ENCODE peak calls at places on chromosomes 7 and 10, in eight cellular contexts. M, G, J, R, B, X, A and Q are unnamed samples.
A peak's percentile ranks its signal among the peaks of the same experiment; 100 is the strongest.

GRCh38 chr7:116229359-116229758 is 19.0 kb downstream of the TES start:
- DNase-seq in X (no peak), A (peak; percentile 48), G (no peak), R (no peak), B (no peak), J (no peak), M (no peak), Q (no peak)

GRCh38 chr7:106966121-106966520 is 78.4 kb upstream of the PRKAR2B start:
- DNase-seq in B (no peak), G (no peak), J (no peak), A (no peak), R (no peak), X (no peak), M (no peak), Q (no peak)

GRCh38 chr10:48485711-48486110 is 119.2 kb downstream of the ARHGAP22 start:
- DNase-seq in R (no peak), M (no peak), J (no peak), A (no peak), B (no peak), G (no peak), X (no peak), Q (no peak)

GRCh38 chr7:15158141-15158810 is 255.7 kb upstream of the DGKB start:
- DNase-seq in J (no peak), R (no peak), X (no peak), M (no peak), B (no peak), G (no peak), A (no peak), Q (no peak)

GRCh38 chr10:77034795-77035194 is 602.8 kb downstream of the KCNMA1 start:
- DNase-seq in R (no peak), G (no peak), B (no peak), J (no peak), M (no peak), X (no peak), A (no peak), Q (no peak)

GRCh38 chr7:26616235-26616634 is 248.2 kb downstream of the SKAP2 start:
- DNase-seq in G (no peak), A (no peak), M (no peak), B (no peak), X (peak; percentile 55), J (no peak), R (no peak), Q (no peak)

GRCh38 chr10:114311023-114311422 is 72.0 kb downstream of the VWA2 start:
- DNase-seq in X (no peak), B (no peak), R (no peak), A (no peak), G (no peak), J (no peak), M (no peak), Q (no peak)

GRCh38 chr10:11425288-11425595 is 186.2 kb downstream of the USP6NL start:
- DNase-seq in R (no peak), J (no peak), A (no peak), G (no peak), M (no peak), B (no peak), X (no peak), Q (peak; percentile 38)

GRCh38 chr7:72544486-72544885 is 132.3 kb upstream of the CALN1 start:
- DNase-seq in A (no peak), M (no peak), G (no peak), B (no peak), X (no peak), R (no peak), J (no peak), Q (no peak)

GRCh38 chr10:81838950-81839349 is 36.0 kb upstream of the NRG3 start:
- DNase-seq in B (no peak), M (no peak), R (no peak), J (peak; percentile 12), A (no peak), X (no peak), G (no peak), Q (peak; percentile 14)

GRCh38 chr7:141490474-141490873 is 60.7 kb upstream of the AGK start:
- DNase-seq in R (no peak), G (no peak), X (no peak), B (no peak), M (no peak), A (no peak), J (no peak), Q (no peak)

GRCh38 chr10:97320480-97321031 is 1.5 kb downstream of the FRAT1 start:
- DNase-seq in G (no peak), X (no peak), M (peak; percentile 29), A (no peak), R (peak; percentile 32), J (no peak), B (no peak), Q (no peak)

GRCh38 chr7:37176079-37176478 is 272.6 kb downstream of the ELMO1 start:
- DNase-seq in X (no peak), M (no peak), A (no peak), R (no peak), G (no peak), B (no peak), J (no peak), Q (no peak)

GRCh38 chr7:127066974-127067373 is 185.8 kb downstream of the GRM8 start:
- DNase-seq in J (peak; percentile 40), X (peak; percentile 3), B (no peak), G (peak; percentile 5), M (no peak), R (peak; percentile 11), A (peak; percentile 14), Q (no peak)

GRCh38 chr10:88271736-88272135 is 311.4 kb downstream of the RNLS start:
- DNase-seq in X (peak; percentile 21), A (no peak), B (no peak), J (no peak), G (peak; percentile 69), M (no peak), R (no peak), Q (peak; percentile 57)

GRCh38 chr10:78310481-78311080 is 276.9 kb downstream of the RPS24 start:
- DNase-seq in X (no peak), A (no peak), R (no peak), G (no peak), M (no peak), J (no peak), B (no peak), Q (no peak)

GRCh38 chr10:62036186-62037081 is 134.9 kb downstream of the ARID5B start:
- DNase-seq in X (no peak), R (no peak), G (no peak), A (no peak), M (no peak), B (no peak), J (no peak), Q (peak; percentile 37)

GRCh38 chr10:69160809-69161225 is 19.2 kb upstream of the SUPV3L1 start:
- DNase-seq in G (no peak), A (no peak), R (no peak), J (no peak), X (peak; percentile 38), M (no peak), B (no peak), Q (peak; percentile 10)

GRCh38 chr7:25559581-25560367 is 331.5 kb upstream of the NPVF start:
- DNase-seq in B (no peak), A (no peak), M (no peak), J (no peak), G (no peak), X (no peak), R (no peak), Q (no peak)

GRCh38 chr10:59361659-59362183 is 628 bp downstream of the FAM13C start:
- DNase-seq in M (no peak), X (peak; percentile 21), G (no peak), A (no peak), R (no peak), J (peak; percentile 26), B (no peak), Q (peak; percentile 27)

GRCh38 chr10:106608101-106608500 is 556.4 kb downstream of the SORCS1 start:
- DNase-seq in B (no peak), G (no peak), M (no peak), R (no peak), A (no peak), J (no peak), X (no peak), Q (no peak)

GRCh38 chr7:836429-836828 is 4.2 kb downstream of the SUN1 start:
- DNase-seq in M (no peak), X (peak; percentile 53), A (no peak), R (peak; percentile 40), G (peak; percentile 83), B (no peak), J (peak; percentile 67), Q (peak; percentile 65)

GRCh38 chr7:128021361-128021760 is 9.9 kb downstream of the LRRC4 start:
- DNase-seq in B (no peak), J (peak; percentile 37), R (no peak), X (peak; percentile 73), M (no peak), G (no peak), A (no peak), Q (no peak)

GRCh38 chr10:89670926-89671325 is 25.9 kb upstream of the PANK1 start:
- DNase-seq in X (no peak), M (no peak), R (no peak), B (no peak), J (no peak), A (no peak), G (no peak), Q (no peak)

GRCh38 chr7:45157653-45158401 is at the start of gene RAMP3:
- DNase-seq in X (no peak), M (no peak), A (no peak), R (no peak), J (no peak), B (no peak), G (no peak), Q (no peak)

GRCh38 chr7:91565499-91566331 is 301.5 kb downstream of the FZD1 start:
- DNase-seq in B (no peak), X (no peak), R (no peak), G (peak; percentile 95), J (peak; percentile 17), A (no peak), M (no peak), Q (no peak)

GRCh38 chr10:47062801-47063200 is 151.6 kb downstream of the PTPN20 start:
- DNase-seq in M (no peak), B (no peak), A (no peak), R (no peak), G (no peak), X (no peak), J (no peak), Q (no peak)

GRCh38 chr7:123494193-123494796 is 40.1 kb downstream of the IQUB start:
- DNase-seq in R (peak; percentile 13), J (peak; percentile 62), M (no peak), X (peak; percentile 5), A (peak; percentile 32), B (peak; percentile 17), G (peak; percentile 81), Q (peak; percentile 35)

GRCh38 chr7:135666156-135666555 is 3.8 kb downstream of the STMP1 start:
- DNase-seq in B (no peak), J (no peak), A (no peak), R (no peak), X (no peak), G (no peak), M (no peak), Q (no peak)

GRCh38 chr10:33542747-33543505 is 208.5 kb upstream of the NRP1 start:
- DNase-seq in A (no peak), R (no peak), M (no peak), X (peak; percentile 81), G (no peak), B (no peak), J (no peak), Q (peak; percentile 18)